ENCODE peak calls at places on chromosomes 2 and 18, in seven cellular contexts. One of them, this sample, is unnamed.

GRCh38 chr2:218809515-218809914 is 22.1 kb downstream of the PRKAG3 start:
- DNase-seq in stimulated activated CD4-positive, alpha-beta T cell treated with anti-CD3 and anti-CD28 coated beads, Interleukin-12 subunit alpha, Interleukin-12 subunit beta, amount 100 ng/mL, for 48 hours: no peak
- DNase-seq in T-helper 2 cell: no peak
- DNase-seq in A172: no peak
- DNase-seq in CD8-positive, alpha-beta T cell: no peak
- DNase-seq in endodermal cell: no peak
- DNase-seq in Calu3: no peak
- DNase-seq in this sample: no peak

GRCh38 chr2:133721155-133721554 is 152.9 kb upstream of the NCKAP5 start:
- DNase-seq in Calu3: no peak
- DNase-seq in T-helper 2 cell: no peak
- DNase-seq in A172: no peak
- DNase-seq in stimulated activated CD4-positive, alpha-beta T cell treated with anti-CD3 and anti-CD28 coated beads, Interleukin-12 subunit alpha, Interleukin-12 subunit beta, amount 100 ng/mL, for 48 hours: no peak
- DNase-seq in endodermal cell: no peak
- DNase-seq in CD8-positive, alpha-beta T cell: no peak
- DNase-seq in this sample: no peak

GRCh38 chr18:78975282-78975681 is 4.3 kb upstream of the SALL3 start:
- DNase-seq in CD8-positive, alpha-beta T cell: no peak
- DNase-seq in stimulated activated CD4-positive, alpha-beta T cell treated with anti-CD3 and anti-CD28 coated beads, Interleukin-12 subunit alpha, Interleukin-12 subunit beta, amount 100 ng/mL, for 48 hours: no peak
- DNase-seq in A172: no peak
- DNase-seq in T-helper 2 cell: no peak
- DNase-seq in Calu3: no peak
- DNase-seq in endodermal cell: peak
- DNase-seq in this sample: no peak

GRCh38 chr2:103161456-103162289 is 399.8 kb downstream of the TMEM182 start:
- DNase-seq in endodermal cell: peak
- DNase-seq in Calu3: peak
- DNase-seq in CD8-positive, alpha-beta T cell: no peak
- DNase-seq in stimulated activated CD4-positive, alpha-beta T cell treated with anti-CD3 and anti-CD28 coated beads, Interleukin-12 subunit alpha, Interleukin-12 subunit beta, amount 100 ng/mL, for 48 hours: no peak
- DNase-seq in A172: peak
- DNase-seq in T-helper 2 cell: no peak
- DNase-seq in this sample: no peak

GRCh38 chr18:9711361-9712129 is 3.4 kb downstream of the RAB31 start:
- DNase-seq in endodermal cell: no peak
- DNase-seq in T-helper 2 cell: no peak
- DNase-seq in Calu3: no peak
- DNase-seq in stimulated activated CD4-positive, alpha-beta T cell treated with anti-CD3 and anti-CD28 coated beads, Interleukin-12 subunit alpha, Interleukin-12 subunit beta, amount 100 ng/mL, for 48 hours: no peak
- DNase-seq in CD8-positive, alpha-beta T cell: no peak
- DNase-seq in A172: no peak
- DNase-seq in this sample: no peak

GRCh38 chr2:27369471-27370025 is 590 bp downstream of the EIF2B4 start:
- DNase-seq in T-helper 2 cell: no peak
- DNase-seq in Calu3: peak
- DNase-seq in stimulated activated CD4-positive, alpha-beta T cell treated with anti-CD3 and anti-CD28 coated beads, Interleukin-12 subunit alpha, Interleukin-12 subunit beta, amount 100 ng/mL, for 48 hours: peak
- DNase-seq in endodermal cell: no peak
- DNase-seq in CD8-positive, alpha-beta T cell: no peak
- DNase-seq in A172: peak
- DNase-seq in this sample: no peak

GRCh38 chr2:29033172-29033571 is 41.2 kb downstream of the PCARE start:
- DNase-seq in A172: peak
- DNase-seq in Calu3: peak
- DNase-seq in endodermal cell: peak
- DNase-seq in stimulated activated CD4-positive, alpha-beta T cell treated with anti-CD3 and anti-CD28 coated beads, Interleukin-12 subunit alpha, Interleukin-12 subunit beta, amount 100 ng/mL, for 48 hours: no peak
- DNase-seq in CD8-positive, alpha-beta T cell: no peak
- DNase-seq in T-helper 2 cell: no peak
- DNase-seq in this sample: no peak

GRCh38 chr2:176490061-176490861 is 221.0 kb downstream of the MTX2 start:
- DNase-seq in Calu3: no peak
- DNase-seq in CD8-positive, alpha-beta T cell: no peak
- DNase-seq in A172: peak
- DNase-seq in T-helper 2 cell: no peak
- DNase-seq in endodermal cell: peak
- DNase-seq in stimulated activated CD4-positive, alpha-beta T cell treated with anti-CD3 and anti-CD28 coated beads, Interleukin-12 subunit alpha, Interleukin-12 subunit beta, amount 100 ng/mL, for 48 hours: no peak
- DNase-seq in this sample: peak

GRCh38 chr2:16546128-16546754 is 119.4 kb downstream of the CYRIA start:
- DNase-seq in stimulated activated CD4-positive, alpha-beta T cell treated with anti-CD3 and anti-CD28 coated beads, Interleukin-12 subunit alpha, Interleukin-12 subunit beta, amount 100 ng/mL, for 48 hours: peak
- DNase-seq in A172: peak
- DNase-seq in Calu3: peak
- DNase-seq in endodermal cell: peak
- DNase-seq in CD8-positive, alpha-beta T cell: no peak
- DNase-seq in T-helper 2 cell: no peak
- DNase-seq in this sample: no peak

GRCh38 chr2:105521176-105521575 is 122.3 kb upstream of the FHL2 start:
- DNase-seq in endodermal cell: no peak
- DNase-seq in T-helper 2 cell: no peak
- DNase-seq in CD8-positive, alpha-beta T cell: no peak
- DNase-seq in Calu3: no peak
- DNase-seq in stimulated activated CD4-positive, alpha-beta T cell treated with anti-CD3 and anti-CD28 coated beads, Interleukin-12 subunit alpha, Interleukin-12 subunit beta, amount 100 ng/mL, for 48 hours: no peak
- DNase-seq in A172: peak
- DNase-seq in this sample: no peak

GRCh38 chr2:208556954-208557601 is 150.5 kb downstream of the PTH2R start:
- DNase-seq in Calu3: no peak
- DNase-seq in A172: no peak
- DNase-seq in CD8-positive, alpha-beta T cell: no peak
- DNase-seq in T-helper 2 cell: no peak
- DNase-seq in endodermal cell: no peak
- DNase-seq in stimulated activated CD4-positive, alpha-beta T cell treated with anti-CD3 and anti-CD28 coated beads, Interleukin-12 subunit alpha, Interleukin-12 subunit beta, amount 100 ng/mL, for 48 hours: no peak
- DNase-seq in this sample: no peak

GRCh38 chr18:11963991-11964484 is 17.3 kb upstream of the IMPA2 start:
- DNase-seq in Calu3: no peak
- DNase-seq in CD8-positive, alpha-beta T cell: no peak
- DNase-seq in endodermal cell: peak
- DNase-seq in stimulated activated CD4-positive, alpha-beta T cell treated with anti-CD3 and anti-CD28 coated beads, Interleukin-12 subunit alpha, Interleukin-12 subunit beta, amount 100 ng/mL, for 48 hours: no peak
- DNase-seq in A172: no peak
- DNase-seq in T-helper 2 cell: no peak
- DNase-seq in this sample: no peak

GRCh38 chr2:56239437-56239836 is 55.6 kb downstream of the CCDC85A start:
- DNase-seq in CD8-positive, alpha-beta T cell: no peak
- DNase-seq in A172: peak
- DNase-seq in stimulated activated CD4-positive, alpha-beta T cell treated with anti-CD3 and anti-CD28 coated beads, Interleukin-12 subunit alpha, Interleukin-12 subunit beta, amount 100 ng/mL, for 48 hours: no peak
- DNase-seq in Calu3: no peak
- DNase-seq in T-helper 2 cell: no peak
- DNase-seq in endodermal cell: no peak
- DNase-seq in this sample: no peak

GRCh38 chr2:18117592-18117991 is 239.1 kb downstream of the KCNS3 start:
- DNase-seq in T-helper 2 cell: no peak
- DNase-seq in CD8-positive, alpha-beta T cell: no peak
- DNase-seq in endodermal cell: peak
- DNase-seq in Calu3: peak
- DNase-seq in stimulated activated CD4-positive, alpha-beta T cell treated with anti-CD3 and anti-CD28 coated beads, Interleukin-12 subunit alpha, Interleukin-12 subunit beta, amount 100 ng/mL, for 48 hours: no peak
- DNase-seq in A172: peak
- DNase-seq in this sample: no peak

GRCh38 chr2:200670313-200670712 is 84.5 kb downstream of the AOX1 start:
- DNase-seq in endodermal cell: no peak
- DNase-seq in T-helper 2 cell: no peak
- DNase-seq in A172: no peak
- DNase-seq in CD8-positive, alpha-beta T cell: no peak
- DNase-seq in Calu3: no peak
- DNase-seq in stimulated activated CD4-positive, alpha-beta T cell treated with anti-CD3 and anti-CD28 coated beads, Interleukin-12 subunit alpha, Interleukin-12 subunit beta, amount 100 ng/mL, for 48 hours: no peak
- DNase-seq in this sample: no peak

GRCh38 chr2:143697744-143698143 is 568.5 kb downstream of the ARHGAP15 start:
- DNase-seq in stimulated activated CD4-positive, alpha-beta T cell treated with anti-CD3 and anti-CD28 coated beads, Interleukin-12 subunit alpha, Interleukin-12 subunit beta, amount 100 ng/mL, for 48 hours: no peak
- DNase-seq in Calu3: no peak
- DNase-seq in endodermal cell: no peak
- DNase-seq in T-helper 2 cell: no peak
- DNase-seq in CD8-positive, alpha-beta T cell: no peak
- DNase-seq in A172: no peak
- DNase-seq in this sample: no peak

GRCh38 chr2:176129013-176129796 is at the start of gene HOXD8:
- DNase-seq in Calu3: no peak
- DNase-seq in stimulated activated CD4-positive, alpha-beta T cell treated with anti-CD3 and anti-CD28 coated beads, Interleukin-12 subunit alpha, Interleukin-12 subunit beta, amount 100 ng/mL, for 48 hours: no peak
- DNase-seq in endodermal cell: peak
- DNase-seq in A172: peak
- DNase-seq in T-helper 2 cell: no peak
- DNase-seq in CD8-positive, alpha-beta T cell: no peak
- DNase-seq in this sample: no peak

GRCh38 chr2:83471708-83472107 is 987.4 kb downstream of the SUCLG1 start:
- DNase-seq in CD8-positive, alpha-beta T cell: no peak
- DNase-seq in endodermal cell: no peak
- DNase-seq in A172: no peak
- DNase-seq in stimulated activated CD4-positive, alpha-beta T cell treated with anti-CD3 and anti-CD28 coated beads, Interleukin-12 subunit alpha, Interleukin-12 subunit beta, amount 100 ng/mL, for 48 hours: no peak
- DNase-seq in Calu3: no peak
- DNase-seq in T-helper 2 cell: no peak
- DNase-seq in this sample: no peak

GRCh38 chr2:188786368-188786781 is 187.8 kb upstream of the COL3A1 start:
- DNase-seq in stimulated activated CD4-positive, alpha-beta T cell treated with anti-CD3 and anti-CD28 coated beads, Interleukin-12 subunit alpha, Interleukin-12 subunit beta, amount 100 ng/mL, for 48 hours: no peak
- DNase-seq in T-helper 2 cell: no peak
- DNase-seq in endodermal cell: no peak
- DNase-seq in A172: peak
- DNase-seq in Calu3: no peak
- DNase-seq in CD8-positive, alpha-beta T cell: no peak
- DNase-seq in this sample: no peak

GRCh38 chr2:50746526-50746925 is 285.4 kb downstream of the NRXN1 start:
- DNase-seq in T-helper 2 cell: no peak
- DNase-seq in A172: peak
- DNase-seq in endodermal cell: peak
- DNase-seq in Calu3: peak
- DNase-seq in CD8-positive, alpha-beta T cell: no peak
- DNase-seq in stimulated activated CD4-positive, alpha-beta T cell treated with anti-CD3 and anti-CD28 coated beads, Interleukin-12 subunit alpha, Interleukin-12 subunit beta, amount 100 ng/mL, for 48 hours: no peak
- DNase-seq in this sample: peak

GRCh38 chr2:240922234-240922981 is 16.3 kb downstream of the CROCC2 start:
- DNase-seq in T-helper 2 cell: no peak
- DNase-seq in CD8-positive, alpha-beta T cell: no peak
- DNase-seq in A172: no peak
- DNase-seq in endodermal cell: peak
- DNase-seq in stimulated activated CD4-positive, alpha-beta T cell treated with anti-CD3 and anti-CD28 coated beads, Interleukin-12 subunit alpha, Interleukin-12 subunit beta, amount 100 ng/mL, for 48 hours: no peak
- DNase-seq in Calu3: no peak
- DNase-seq in this sample: peak

GRCh38 chr2:84631047-84631446 is 114.7 kb downstream of the DNAH6 start:
- DNase-seq in Calu3: peak
- DNase-seq in T-helper 2 cell: no peak
- DNase-seq in A172: peak
- DNase-seq in stimulated activated CD4-positive, alpha-beta T cell treated with anti-CD3 and anti-CD28 coated beads, Interleukin-12 subunit alpha, Interleukin-12 subunit beta, amount 100 ng/mL, for 48 hours: peak
- DNase-seq in CD8-positive, alpha-beta T cell: no peak
- DNase-seq in endodermal cell: no peak
- DNase-seq in this sample: no peak

GRCh38 chr2:1634681-1635341 is 109.5 kb downstream of the PXDN start:
- DNase-seq in stimulated activated CD4-positive, alpha-beta T cell treated with anti-CD3 and anti-CD28 coated beads, Interleukin-12 subunit alpha, Interleukin-12 subunit beta, amount 100 ng/mL, for 48 hours: no peak
- DNase-seq in A172: no peak
- DNase-seq in Calu3: no peak
- DNase-seq in T-helper 2 cell: no peak
- DNase-seq in CD8-positive, alpha-beta T cell: no peak
- DNase-seq in endodermal cell: no peak
- DNase-seq in this sample: no peak

GRCh38 chr2:23524261-23524706 is 139.3 kb downstream of the KLHL29 start:
- DNase-seq in A172: peak
- DNase-seq in Calu3: peak
- DNase-seq in CD8-positive, alpha-beta T cell: no peak
- DNase-seq in stimulated activated CD4-positive, alpha-beta T cell treated with anti-CD3 and anti-CD28 coated beads, Interleukin-12 subunit alpha, Interleukin-12 subunit beta, amount 100 ng/mL, for 48 hours: no peak
- DNase-seq in endodermal cell: no peak
- DNase-seq in T-helper 2 cell: no peak
- DNase-seq in this sample: no peak

GRCh38 chr2:121052507-121052906 is 232.5 kb downstream of the TFCP2L1 start:
- DNase-seq in CD8-positive, alpha-beta T cell: no peak
- DNase-seq in endodermal cell: no peak
- DNase-seq in A172: no peak
- DNase-seq in T-helper 2 cell: no peak
- DNase-seq in stimulated activated CD4-positive, alpha-beta T cell treated with anti-CD3 and anti-CD28 coated beads, Interleukin-12 subunit alpha, Interleukin-12 subunit beta, amount 100 ng/mL, for 48 hours: no peak
- DNase-seq in Calu3: no peak
- DNase-seq in this sample: no peak

GRCh38 chr18:39752351-39752750 is 2186.8 kb upstream of the CELF4 start:
- DNase-seq in CD8-positive, alpha-beta T cell: no peak
- DNase-seq in endodermal cell: no peak
- DNase-seq in A172: no peak
- DNase-seq in T-helper 2 cell: no peak
- DNase-seq in stimulated activated CD4-positive, alpha-beta T cell treated with anti-CD3 and anti-CD28 coated beads, Interleukin-12 subunit alpha, Interleukin-12 subunit beta, amount 100 ng/mL, for 48 hours: no peak
- DNase-seq in Calu3: no peak
- DNase-seq in this sample: no peak

GRCh38 chr18:79944126-79944731 is 7.2 kb downstream of the SLC66A2 start:
- DNase-seq in Calu3: no peak
- DNase-seq in CD8-positive, alpha-beta T cell: peak
- DNase-seq in stimulated activated CD4-positive, alpha-beta T cell treated with anti-CD3 and anti-CD28 coated beads, Interleukin-12 subunit alpha, Interleukin-12 subunit beta, amount 100 ng/mL, for 48 hours: no peak
- DNase-seq in endodermal cell: peak
- DNase-seq in A172: no peak
- DNase-seq in T-helper 2 cell: no peak
- DNase-seq in this sample: peak

GRCh38 chr2:47007221-47007825 is 91.7 kb upstream of the MCFD2 start:
- DNase-seq in A172: no peak
- DNase-seq in T-helper 2 cell: no peak
- DNase-seq in CD8-positive, alpha-beta T cell: no peak
- DNase-seq in Calu3: no peak
- DNase-seq in endodermal cell: no peak
- DNase-seq in stimulated activated CD4-positive, alpha-beta T cell treated with anti-CD3 and anti-CD28 coated beads, Interleukin-12 subunit alpha, Interleukin-12 subunit beta, amount 100 ng/mL, for 48 hours: no peak
- DNase-seq in this sample: no peak

GRCh38 chr2:181389524-181389923 is 67.7 kb upstream of the ITGA4 start:
- DNase-seq in T-helper 2 cell: no peak
- DNase-seq in stimulated activated CD4-positive, alpha-beta T cell treated with anti-CD3 and anti-CD28 coated beads, Interleukin-12 subunit alpha, Interleukin-12 subunit beta, amount 100 ng/mL, for 48 hours: no peak
- DNase-seq in Calu3: no peak
- DNase-seq in CD8-positive, alpha-beta T cell: no peak
- DNase-seq in A172: no peak
- DNase-seq in endodermal cell: no peak
- DNase-seq in this sample: no peak

GRCh38 chr18:8797206-8797605 is 91.8 kb downstream of the MTCL1 start:
- DNase-seq in endodermal cell: peak
- DNase-seq in T-helper 2 cell: no peak
- DNase-seq in Calu3: peak
- DNase-seq in CD8-positive, alpha-beta T cell: no peak
- DNase-seq in stimulated activated CD4-positive, alpha-beta T cell treated with anti-CD3 and anti-CD28 coated beads, Interleukin-12 subunit alpha, Interleukin-12 subunit beta, amount 100 ng/mL, for 48 hours: no peak
- DNase-seq in A172: peak
- DNase-seq in this sample: no peak

GRCh38 chr2:9545502-9545901 is 10.1 kb downstream of the ADAM17 start:
- DNase-seq in T-helper 2 cell: no peak
- DNase-seq in stimulated activated CD4-positive, alpha-beta T cell treated with anti-CD3 and anti-CD28 coated beads, Interleukin-12 subunit alpha, Interleukin-12 subunit beta, amount 100 ng/mL, for 48 hours: no peak
- DNase-seq in endodermal cell: no peak
- DNase-seq in Calu3: no peak
- DNase-seq in A172: no peak
- DNase-seq in CD8-positive, alpha-beta T cell: no peak
- DNase-seq in this sample: no peak

GRCh38 chr18:24878289-24878688 is 417.9 kb downstream of the HRH4 start:
- DNase-seq in A172: no peak
- DNase-seq in endodermal cell: no peak
- DNase-seq in T-helper 2 cell: no peak
- DNase-seq in CD8-positive, alpha-beta T cell: no peak
- DNase-seq in stimulated activated CD4-positive, alpha-beta T cell treated with anti-CD3 and anti-CD28 coated beads, Interleukin-12 subunit alpha, Interleukin-12 subunit beta, amount 100 ng/mL, for 48 hours: no peak
- DNase-seq in Calu3: no peak
- DNase-seq in this sample: no peak

GRCh38 chr2:137838255-137839092 is 125.8 kb upstream of the HNMT start:
- DNase-seq in stimulated activated CD4-positive, alpha-beta T cell treated with anti-CD3 and anti-CD28 coated beads, Interleukin-12 subunit alpha, Interleukin-12 subunit beta, amount 100 ng/mL, for 48 hours: no peak
- DNase-seq in A172: peak
- DNase-seq in CD8-positive, alpha-beta T cell: no peak
- DNase-seq in T-helper 2 cell: no peak
- DNase-seq in Calu3: no peak
- DNase-seq in endodermal cell: no peak
- DNase-seq in this sample: no peak

GRCh38 chr2:27681844-27682243 is 18.2 kb downstream of the SLC4A1AP start:
- DNase-seq in CD8-positive, alpha-beta T cell: no peak
- DNase-seq in Calu3: peak
- DNase-seq in stimulated activated CD4-positive, alpha-beta T cell treated with anti-CD3 and anti-CD28 coated beads, Interleukin-12 subunit alpha, Interleukin-12 subunit beta, amount 100 ng/mL, for 48 hours: no peak
- DNase-seq in endodermal cell: no peak
- DNase-seq in T-helper 2 cell: no peak
- DNase-seq in A172: peak
- DNase-seq in this sample: no peak

GRCh38 chr2:145597809-145598208 is 1077.9 kb upstream of the ZEB2 start:
- DNase-seq in stimulated activated CD4-positive, alpha-beta T cell treated with anti-CD3 and anti-CD28 coated beads, Interleukin-12 subunit alpha, Interleukin-12 subunit beta, amount 100 ng/mL, for 48 hours: no peak
- DNase-seq in CD8-positive, alpha-beta T cell: no peak
- DNase-seq in A172: no peak
- DNase-seq in Calu3: no peak
- DNase-seq in T-helper 2 cell: no peak
- DNase-seq in endodermal cell: no peak
- DNase-seq in this sample: no peak

This sample was measured in left lobe of liver.